ENCODE peak calls at places on chromosomes 3 and 15, in seven cellular contexts. Y is mesendoderm, B is neuronal stem cell, L is H9, J is IMR-90, E is H1, N is mesenchymal stem cell. R is an unnamed sample.

GRCh38 chr3:140093742-140094141 is 158.8 kb downstream of the CLSTN2 start:
- DNase-seq in Y (no peak), B (no peak), L (no peak), J (peak; percentile 46), E (no peak), N (no peak), R (no peak)

GRCh38 chr3:83193526-83193925 is 1432.1 kb upstream of the GBE1 start:
- DNase-seq in Y (peak; percentile 37), B (no peak), L (no peak), J (no peak), E (no peak), N (no peak), R (no peak)

GRCh38 chr3:57963811-57964346 is 44.3 kb upstream of the FLNB start:
- DNase-seq in Y (no peak), B (no peak), L (no peak), J (no peak), E (no peak), N (no peak), R (no peak)

GRCh38 chr3:15520804-15521572 is 518 bp downstream of the COLQ start:
- DNase-seq in Y (peak; percentile 29), B (no peak), L (no peak), J (no peak), E (no peak), N (no peak), R (no peak)

GRCh38 chr3:116005404-116005803 is 382.1 kb downstream of the GAP43 start:
- DNase-seq in Y (peak; percentile 96), B (no peak), L (no peak), J (peak; percentile 98), E (no peak), N (peak; percentile 97), R (no peak)

GRCh38 chr3:69683076-69683806 is 56.0 kb upstream of the MITF start:
- DNase-seq in Y (peak; percentile 56), B (no peak), L (no peak), J (no peak), E (no peak), N (no peak), R (no peak)

GRCh38 chr3:7382293-7383033 is 521.5 kb downstream of the GRM7 start:
- DNase-seq in Y (no peak), B (no peak), L (no peak), J (no peak), E (no peak), N (peak; percentile 67), R (no peak)

GRCh38 chr3:189786479-189787064 is 155.4 kb downstream of the TP63 start:
- DNase-seq in Y (no peak), B (no peak), L (no peak), J (no peak), E (no peak), N (no peak), R (no peak)

GRCh38 chr3:55402886-55403605 is 84.1 kb downstream of the WNT5A start:
- DNase-seq in Y (peak; percentile 76), B (no peak), L (no peak), J (peak; percentile 66), E (no peak), N (peak; percentile 27), R (peak; percentile 9)

GRCh38 chr3:59469948-59470723 is 420.3 kb upstream of the CFAP20DC start:
- DNase-seq in Y (no peak), B (no peak), L (no peak), J (no peak), E (no peak), N (no peak), R (peak; percentile 87)

GRCh38 chr3:196519738-196520122 is 4.6 kb upstream of the SMCO1 start:
- DNase-seq in Y (peak; percentile 37), B (no peak), L (no peak), J (no peak), E (no peak), N (peak; percentile 22), R (no peak)

GRCh38 chr15:94443156-94443555 is 211.8 kb downstream of the MCTP2 start:
- DNase-seq in Y (no peak), B (no peak), L (no peak), J (no peak), E (no peak), N (no peak), R (no peak)
- H2AK5ac ChIP-seq in Y (no peak overlapping the region), B (no peak overlapping the region), L (no peak overlapping the region), J (no peak overlapping the region), E (no peak overlapping the region), N (no peak overlapping the region), R (no peak overlapping the region)

DNA sequence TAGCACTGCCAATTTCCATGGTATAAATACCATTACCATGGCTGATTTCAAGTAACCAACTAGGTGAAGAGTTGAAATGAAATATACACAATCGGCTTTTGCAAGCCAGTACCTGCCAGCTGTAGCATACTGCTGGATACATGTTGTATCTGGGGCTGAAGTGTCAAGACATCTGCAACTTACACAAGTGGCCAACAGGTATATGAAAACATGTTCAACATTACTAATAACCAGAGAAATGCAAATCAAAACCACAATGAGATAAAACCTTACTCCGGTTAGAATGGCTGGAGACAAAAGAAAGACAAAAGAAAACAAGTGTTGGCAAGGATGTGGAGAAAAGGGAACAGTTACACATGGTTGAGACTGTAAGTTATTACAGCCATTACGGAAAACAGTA is 11.6 kb downstream of the ATOSA start:
- DNase-seq in Y (no peak), B (no peak), L (no peak), J (no peak), E (no peak), N (no peak), R (no peak)
- H3K9ac ChIP-seq in Y (no peak overlapping the region), B (no peak overlapping the region), L (no peak overlapping the region), J (no peak overlapping the region), E (no peak overlapping the region), N (no peak overlapping the region), R (no peak overlapping the region)

DNA sequence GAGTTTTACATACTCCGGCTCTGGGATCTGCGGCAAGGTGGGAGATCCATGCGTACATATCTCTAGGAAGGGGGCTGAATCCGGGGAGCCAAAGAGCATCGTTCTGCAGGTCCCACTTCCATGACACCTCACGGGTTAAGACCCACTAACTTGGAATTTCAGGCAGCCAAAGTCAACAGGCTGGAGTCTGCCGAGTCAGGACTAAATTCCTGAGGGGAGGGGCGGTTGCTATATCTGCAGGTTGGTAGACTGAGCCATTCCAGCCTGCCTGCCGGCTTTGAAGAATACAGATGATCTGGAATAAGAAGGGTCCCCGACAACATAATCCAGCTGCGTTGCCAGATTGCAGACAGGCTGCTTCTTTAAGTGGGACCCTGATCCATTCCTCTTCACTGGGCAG is 65.4 kb upstream of the PEX5L start:
- DNase-seq in Y (peak; percentile 87), B (peak; percentile 32), L (peak; percentile 60), J (no peak), E (peak; percentile 49), N (no peak), R (peak; percentile 1)
- H2AK5ac ChIP-seq in Y (no peak overlapping the region), B (no peak overlapping the region), L (no peak overlapping the region), J (no peak overlapping the region), E (no peak overlapping the region), N (no peak overlapping the region), R (no peak overlapping the region)

GRCh38 chr3:195105841-195106417 is 165.0 kb downstream of the XXYLT1 start:
- DNase-seq in Y (no peak), B (no peak), L (no peak), J (no peak), E (no peak), N (no peak), R (no peak)
- H3K9ac ChIP-seq in Y (peak overlapping the region; percentile 37), B (no peak overlapping the region), L (no peak overlapping the region), J (peak overlapping the region; percentile 57), E (no peak overlapping the region), N (peak overlapping the region; percentile 66), R (no peak overlapping the region)

DNA sequence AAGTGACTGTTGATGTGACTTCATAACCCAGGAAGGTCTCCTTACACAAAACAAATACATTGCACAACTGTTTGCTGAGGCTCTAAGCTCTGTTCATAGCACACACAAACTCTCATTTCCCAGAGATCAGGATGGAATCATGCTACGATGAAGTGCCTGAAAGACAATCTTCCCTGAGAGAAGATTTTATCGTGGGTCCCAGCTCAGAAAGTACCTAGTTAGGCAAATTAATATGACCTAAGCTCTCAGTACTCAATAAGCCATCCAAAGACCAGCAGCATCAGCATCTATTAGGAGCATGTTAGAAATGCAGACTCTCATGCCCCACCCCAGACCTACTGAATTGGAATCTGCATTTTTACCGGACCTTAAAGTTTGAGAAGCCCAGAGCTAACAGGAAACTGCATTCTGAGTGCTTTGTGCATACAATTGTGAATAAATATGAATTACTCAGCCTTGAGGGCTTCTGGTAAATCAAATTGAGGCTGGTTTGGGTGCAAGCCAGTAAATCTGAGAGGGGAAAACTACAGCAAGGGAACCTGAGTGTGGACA is 161.5 kb upstream of the C2CD4B start:
- DNase-seq in Y (no peak), B (no peak), L (no peak), J (no peak), E (no peak), N (no peak), R (peak; percentile 69)
- H2AK5ac ChIP-seq in Y (no peak overlapping the region), B (no peak overlapping the region), L (no peak overlapping the region), J (no peak overlapping the region), E (no peak overlapping the region), N (no peak overlapping the region), R (no peak overlapping the region)

DNA sequence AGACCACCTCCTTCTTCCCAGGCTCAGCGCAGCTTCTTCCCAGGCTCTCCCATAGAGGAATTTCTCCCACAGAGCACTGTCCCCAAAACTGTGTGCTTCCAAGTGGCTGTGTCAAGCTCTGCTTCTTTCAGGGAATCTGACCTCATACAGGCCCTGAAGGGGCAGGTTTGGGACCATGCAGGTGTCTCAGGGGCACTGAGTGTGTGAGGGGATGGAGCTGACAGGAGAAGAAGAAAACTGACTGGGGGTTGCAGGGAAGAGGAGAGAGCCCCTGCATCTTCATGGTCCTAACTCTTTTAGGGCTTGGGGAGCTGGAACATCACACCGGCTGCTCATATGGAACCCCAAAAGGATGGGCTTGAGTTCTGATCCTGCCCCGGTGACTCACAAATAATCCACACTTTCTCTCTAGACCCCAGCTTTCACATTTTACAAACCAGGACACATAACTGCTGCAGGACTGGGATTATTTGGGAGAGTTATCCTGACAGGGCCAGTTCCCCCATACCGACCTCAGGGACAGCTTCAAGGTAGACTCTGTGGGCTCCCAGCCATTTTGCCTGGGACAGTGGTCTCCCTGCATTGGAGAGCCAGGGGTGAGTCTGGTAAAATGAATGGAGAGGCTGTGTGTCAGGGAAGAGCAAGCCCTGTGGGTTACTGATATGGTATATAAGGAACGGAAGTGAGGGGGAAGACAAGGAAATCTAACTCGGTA is 316.1 kb downstream of the TLE3 start:
- DNase-seq in Y (no peak), B (no peak), L (no peak), J (no peak), E (no peak), N (no peak), R (no peak)
- H3K9ac ChIP-seq in Y (no peak overlapping the region), B (no peak overlapping the region), L (no peak overlapping the region), J (no peak overlapping the region), E (no peak overlapping the region), N (no peak overlapping the region), R (no peak overlapping the region)